ENCODE peak calls at places on chromosomes 4 and X, in four cellular contexts. J, L, G and W are unnamed samples.

GRCh38 chrX:110175146-110175545 is 142.7 kb downstream of the AMMECR1 start:
- DNase-seq in L (no peak), J (no peak), G (no peak), W (no peak)

GRCh38 chr4:103996637-103997036 is 276.9 kb upstream of the TACR3 start:
- DNase-seq in J (no peak), G (no peak), L (peak; percentile 32), W (peak; percentile 12)

GRCh38 chr4:52869656-52870055 is 7.5 kb downstream of the RASL11B start:
- DNase-seq in J (no peak), L (no peak), G (no peak), W (no peak)

GRCh38 chr4:8744083-8744805 is 127.4 kb downstream of the HMX1 start:
- DNase-seq in L (no peak), J (no peak), G (no peak), W (no peak)

GRCh38 chrX:139559383-139560042 is 29.0 kb downstream of the F9 start:
- DNase-seq in L (peak; percentile 70), G (no peak), J (no peak), W (peak; percentile 30)

GRCh38 chr4:83231620-83232056 is 53.0 kb downstream of the COQ2 start:
- DNase-seq in G (no peak), J (no peak), L (peak; percentile 82), W (no peak)

GRCh38 chrX:112190646-112191045 is 108.1 kb upstream of the TRPC5 start:
- DNase-seq in L (no peak), J (no peak), G (no peak), W (no peak)

GRCh38 chr4:99540287-99540939 is 23.4 kb downstream of the TRMT10A start:
- DNase-seq in L (no peak), G (no peak), J (no peak), W (no peak)

GRCh38 chrX:15107367-15107988 is 162.4 kb downstream of the ASB9 start:
- DNase-seq in G (no peak), J (no peak), L (peak; percentile 3), W (no peak)

GRCh38 chr4:111678466-111678865 is 466.8 kb upstream of the FAM241A start:
- DNase-seq in L (no peak), J (no peak), G (no peak), W (no peak)

GRCh38 chr4:101282076-101282844 is 65.1 kb downstream of the PPP3CA start:
- DNase-seq in G (no peak), J (no peak), L (no peak), W (no peak)

GRCh38 chrX:28625223-28625622 is 38.0 kb downstream of the IL1RAPL1 start:
- DNase-seq in J (no peak), G (no peak), L (no peak), W (no peak)

GRCh38 chr4:139176299-139177048 is 544 bp downstream of the ELF2 start:
- DNase-seq in J (peak; percentile 89), L (peak; percentile 67), G (peak; percentile 89), W (peak; percentile 70)

GRCh38 chr4:84634961-84635360 is 52.0 kb downstream of the CDS1 start:
- DNase-seq in J (no peak), G (no peak), L (no peak), W (no peak)

GRCh38 chr4:52925531-52925968 is 63.4 kb downstream of the RASL11B start:
- DNase-seq in L (no peak), J (no peak), G (no peak), W (no peak)

GRCh38 chr4:10092481-10093272 is 23.9 kb downstream of the WDR1 start:
- DNase-seq in J (peak; percentile 44), G (peak; percentile 47), L (no peak), W (no peak)

GRCh38 chrX:118872102-118872566 is 48.5 kb downstream of the ZCCHC12 start:
- DNase-seq in J (no peak), G (no peak), L (peak; percentile 3), W (no peak)

GRCh38 chrX:7574325-7574724 is 268.6 kb upstream of the VCX start:
- DNase-seq in J (no peak), G (no peak), L (no peak), W (no peak)

GRCh38 chrX:35380808-35381700 is 417.1 kb upstream of the MAGEB16 start:
- DNase-seq in L (peak; percentile 8), G (no peak), J (no peak), W (peak; percentile 19)

GRCh38 chr4:23068756-23069155 is 376.0 kb downstream of the GBA3 start:
- DNase-seq in J (no peak), L (no peak), G (no peak), W (no peak)

GRCh38 chrX:20965270-20966044 is 408.8 kb upstream of the CNKSR2 start:
- DNase-seq in G (no peak), L (no peak), J (no peak), W (no peak)

GRCh38 chrX:2707334-2707760 is 16.3 kb downstream of the CD99 start:
- DNase-seq in J (peak; percentile 70), G (peak; percentile 51), L (peak; percentile 88), W (peak; percentile 69)

GRCh38 chr4:58936436-58936835 is 1826.3 kb upstream of the IGFBP7 start:
- DNase-seq in L (no peak), G (no peak), J (no peak), W (no peak)

GRCh38 chrX:53288173-53288572 is 6.8 kb upstream of the IQSEC2 start:
- DNase-seq in L (no peak), J (peak; percentile 80), G (peak; percentile 31), W (no peak)

GRCh38 chr4:164748375-164748774 is 5.6 kb upstream of the SMIM31 start:
- DNase-seq in G (no peak), L (no peak), J (no peak), W (peak; percentile 50)

GRCh38 chr4:146342600-146343192 is 128.4 kb downstream of the REELD1 start:
- DNase-seq in J (no peak), L (peak; percentile 65), G (no peak), W (peak; percentile 21)

GRCh38 chrX:16114640-16115039 is 8.7 kb upstream of the GRPR start:
- DNase-seq in J (no peak), L (peak; percentile 25), G (no peak), W (no peak)

GRCh38 chr4:109912706-109913621 is at the start of gene EGF:
- DNase-seq in J (no peak), L (no peak), G (no peak), W (no peak)

GRCh38 chr4:76208005-76208765 is 5.4 kb downstream of the SCARB2 start:
- DNase-seq in L (no peak), G (peak; percentile 79), J (peak; percentile 89), W (no peak)

GRCh38 chr4:40455340-40455902 is 120.3 kb downstream of the CHRNA9 start:
- DNase-seq in G (no peak), J (no peak), L (no peak), W (no peak)

GRCh38 chr4:17580969-17581368 is 4.0 kb downstream of the LAP3 start:
- DNase-seq in J (no peak), G (no peak), L (no peak), W (no peak)

GRCh38 chr4:1079711-1080265 is 33.6 kb downstream of the RNF212 start:
- DNase-seq in J (no peak), L (no peak), G (no peak), W (no peak)

GRCh38 chrX:151396042-151396826 is 772 bp upstream of the VMA21 start:
- DNase-seq in J (peak; percentile 24), G (peak; percentile 33), L (peak; percentile 59), W (peak; percentile 45)